ENCODE peak calls at places on chromosomes 3 and 15, in eight cellular contexts. S is tibial nerve; N is mesothelial cell of epicardium; I is omental fat pad; B is CD8-positive, alpha-beta T cell; J is OCI-LY7; Q is HL-60; D is osteocyte. R is an unnamed sample.
A peak's percentile ranks its signal among the peaks of the same experiment; 100 is the strongest.

GRCh38 chr15:99788156-99788555 is 54.9 kb upstream of the LYSMD4 start:
- DNase-seq in Q (no peak), J (no peak), D (no peak), S (no peak), N (no peak), I (no peak), B (no peak), R (no peak)

GRCh38 chr3:149902498-149903139 is 68.1 kb downstream of the PFN2 start:
- DNase-seq in B (no peak), J (peak; percentile 2), S (no peak), Q (no peak), D (no peak), I (no peak), N (no peak), R (no peak)

GRCh38 chr3:72343078-72343477 is 505.2 kb downstream of the SHQ1 start:
- DNase-seq in J (no peak), D (no peak), Q (no peak), B (no peak), I (no peak), N (no peak), S (no peak), R (no peak)

GRCh38 chr3:66931699-66932098 is 66.4 kb upstream of the KBTBD8 start:
- DNase-seq in N (no peak), I (no peak), Q (no peak), D (no peak), S (no peak), J (no peak), B (no peak), R (no peak)

GRCh38 chr15:69912116-69912515 is 185.6 kb downstream of the TLE3 start:
- DNase-seq in N (no peak), J (no peak), S (no peak), B (no peak), D (no peak), I (no peak), Q (no peak), R (no peak)

GRCh38 chr3:55362206-55362960 is 124.7 kb downstream of the WNT5A start:
- DNase-seq in N (no peak), B (no peak), Q (no peak), S (no peak), I (no peak), J (no peak), D (no peak), R (no peak)

GRCh38 chr3:101391413-101391812 is 71.0 kb upstream of the IMPG2 start:
- DNase-seq in N (no peak), B (no peak), J (no peak), D (no peak), S (no peak), I (no peak), Q (no peak), R (no peak)

GRCh38 chr15:58065445-58066041 is at the start of gene ALDH1A2:
- DNase-seq in D (no peak), S (no peak), Q (no peak), N (peak; percentile 21), I (peak; percentile 29), B (no peak), J (no peak), R (no peak)

GRCh38 chr3:9403463-9403862 is 6.0 kb downstream of the SETD5 start:
- DNase-seq in B (no peak), J (no peak), I (no peak), S (no peak), N (no peak), D (no peak), Q (no peak), R (no peak)

GRCh38 chr3:99843590-99844260 is 26.1 kb downstream of the CMSS1 start:
- DNase-seq in D (no peak), I (no peak), J (no peak), Q (no peak), B (no peak), S (no peak), N (no peak), R (no peak)

GRCh38 chr3:48561045-48561736 is 2.4 kb downstream of the UCN2 start:
- DNase-seq in D (no peak), Q (no peak), B (no peak), J (peak; percentile 40), S (peak; percentile 30), I (peak; percentile 38), N (no peak), R (no peak)

GRCh38 chr15:52257734-52258062 is 37.9 kb downstream of the MYO5C start:
- DNase-seq in N (no peak), Q (no peak), I (no peak), S (no peak), J (no peak), B (no peak), D (no peak), R (peak; percentile 80)

GRCh38 chr3:124250053-124250452 is 258.1 kb upstream of the ROPN1 start:
- DNase-seq in J (no peak), B (no peak), Q (no peak), I (no peak), N (no peak), D (no peak), S (no peak), R (no peak)

GRCh38 chr15:46365612-46366011 is 730.8 kb downstream of the SQOR start:
- DNase-seq in B (no peak), J (no peak), I (no peak), S (no peak), Q (no peak), D (no peak), N (no peak), R (no peak)

GRCh38 chr15:57861039-57861638 is 154.6 kb downstream of the POLR2M start:
- DNase-seq in D (no peak), J (peak; percentile 52), I (no peak), B (no peak), S (no peak), N (no peak), Q (peak; percentile 20), R (no peak)

GRCh38 chr3:75192065-75192658 is 472.0 kb upstream of the FRG2C start:
- DNase-seq in B (peak; percentile 31), J (peak; percentile 51), D (no peak), Q (peak; percentile 38), S (no peak), I (no peak), N (no peak), R (no peak)

GRCh38 chr3:61966200-61966599 is 404.8 kb downstream of the PTPRG start:
- DNase-seq in S (no peak), I (no peak), Q (no peak), D (no peak), N (no peak), J (no peak), B (no peak), R (no peak)

GRCh38 chr3:181384970-181385369 is 326.8 kb upstream of the SOX2 start:
- DNase-seq in J (no peak), Q (peak; percentile 4), B (no peak), N (no peak), I (no peak), S (no peak), D (no peak), R (no peak)

GRCh38 chr3:186882881-186883685 is 40.6 kb downstream of the ADIPOQ start:
- DNase-seq in D (no peak), J (no peak), N (no peak), I (no peak), Q (no peak), S (no peak), B (no peak), R (no peak)

GRCh38 chr3:188106898-188107684 is 46.9 kb upstream of the LPP start:
- DNase-seq in J (no peak), Q (no peak), S (no peak), I (no peak), D (no peak), N (no peak), B (no peak), R (no peak)

GRCh38 chr15:48722764-48723661 is 77.5 kb upstream of the FBN1 start:
- DNase-seq in Q (no peak), J (no peak), D (no peak), N (no peak), B (no peak), I (no peak), S (no peak), R (no peak)

GRCh38 chr15:92118162-92118935 is 264.8 kb downstream of the SLCO3A1 start:
- DNase-seq in S (no peak), I (no peak), N (no peak), D (no peak), J (no peak), B (no peak), Q (no peak), R (no peak)

GRCh38 chr15:95826831-95827230 is 503.7 kb upstream of the NR2F2 start:
- DNase-seq in Q (no peak), J (no peak), S (no peak), N (no peak), I (no peak), D (no peak), B (no peak), R (no peak)
- TF ChIP-seq CTCF in Q (no peak), J (peak; percentile 14), S (no peak), N (no peak), I (no peak), D (peak; percentile 23), B (no peak), R (no peak)

DNA sequence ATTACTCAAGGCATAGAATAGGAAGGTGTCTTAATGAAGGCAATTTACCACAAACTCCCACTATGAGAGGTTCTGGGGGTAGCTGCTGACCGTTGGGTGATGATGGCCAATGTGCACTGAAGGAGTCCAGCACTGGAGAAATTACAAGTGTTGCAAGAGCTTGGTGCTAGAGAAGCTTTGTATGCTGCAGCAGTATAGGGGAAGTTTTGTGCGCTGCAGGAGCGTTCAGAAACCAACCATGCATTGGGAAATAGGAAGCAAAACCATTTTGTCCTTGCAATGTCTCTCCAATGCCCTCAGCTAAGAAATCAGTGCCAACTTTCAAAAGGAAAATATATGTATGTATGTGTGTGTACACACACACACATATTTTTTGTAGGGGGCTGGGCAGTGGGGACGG is 441.6 kb upstream of the NAALADL2 start:
- DNase-seq in B (no peak), D (no peak), I (no peak), N (no peak), Q (peak; percentile 80), S (no peak), J (no peak), R (no peak)
- TF ChIP-seq CTCF in B (no peak), D (no peak), I (no peak), N (no peak), Q (no peak), S (no peak), J (no peak), R (no peak)

GRCh38 chr3:42581709-42582473 is at the start of gene SEC22C:
- DNase-seq in J (peak; percentile 96), N (peak; percentile 90), B (peak; percentile 94), S (peak; percentile 86), I (peak; percentile 74), Q (peak; percentile 94), D (peak; percentile 97), R (peak; percentile 96)
- TF ChIP-seq CTCF in J (peak; percentile 77), N (no peak), B (peak; percentile 32), S (peak; percentile 31), I (no peak), Q (no peak), D (peak; percentile 17), R (no peak)

GRCh38 chr3:98263944-98264343 is at the start of gene OR5H6:
- DNase-seq in J (no peak), S (no peak), I (no peak), B (no peak), Q (no peak), D (no peak), N (no peak), R (no peak)

DNA sequence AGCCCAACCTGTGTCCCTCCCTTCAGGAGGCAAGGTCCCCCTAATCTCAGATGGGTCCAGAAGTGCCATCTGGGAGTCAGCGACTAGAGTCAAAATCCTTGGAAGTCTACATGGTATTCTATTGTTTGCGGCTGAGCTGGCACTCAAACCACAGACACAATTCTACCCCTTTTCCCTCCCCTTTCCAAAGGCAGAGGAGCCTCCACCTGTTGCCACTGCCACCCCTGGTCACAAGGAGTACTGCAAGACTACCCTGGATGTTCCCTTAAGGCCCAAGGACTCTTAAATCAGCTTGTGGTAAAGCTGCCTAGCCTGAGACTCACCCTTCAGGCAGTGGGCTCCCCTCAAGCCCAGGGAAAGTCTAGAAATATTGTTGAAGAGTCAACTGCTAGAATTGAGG is 4.3 kb upstream of the OR5H6 start:
- DNase-seq in B (no peak), S (no peak), Q (peak; percentile 6), N (no peak), D (no peak), I (no peak), J (peak; percentile 16), R (no peak)
- TF ChIP-seq CTCF in B (no peak), S (no peak), Q (no peak), N (no peak), D (no peak), I (no peak), J (peak; percentile 72), R (no peak)

R was measured in D721Med.